ENCODE peak calls at places on chromosome 13, in four cellular contexts. D, E, H and V are unnamed samples.

GRCh38 chr13:104314926-104315535 is 1248.8 kb upstream of the SLC10A2 start:
- DNase-seq in E (no peak), H (no peak), D (peak), V (no peak)

GRCh38 chr13:96474158-96474606 is 384.3 kb downstream of the HS6ST3 start:
- DNase-seq in H (no peak), E (no peak), D (no peak), V (no peak)

GRCh38 chr13:97224544-97225324 is 2.6 kb downstream of the MBNL2 start:
- DNase-seq in E (peak), D (peak), H (peak), V (peak)

GRCh38 chr13:92535222-92536006 is 691.2 kb upstream of the GPC6 start:
- DNase-seq in E (no peak), H (no peak), D (no peak), V (no peak)

GRCh38 chr13:66665991-66666390 is 564.1 kb downstream of the PCDH9 start:
- DNase-seq in D (peak), E (peak), H (peak), V (peak)

GRCh38 chr13:27168870-27169525 is 2.6 kb downstream of the USP12 start:
- DNase-seq in E (no peak), H (peak), D (peak), V (peak)

GRCh38 chr13:33994826-33995502 is 177.0 kb downstream of the RFC3 start:
- DNase-seq in D (peak), E (no peak), H (no peak), V (no peak)

GRCh38 chr13:80814541-80814940 is 473.6 kb upstream of the SPRY2 start:
- DNase-seq in H (no peak), E (no peak), D (no peak), V (peak)

GRCh38 chr13:74201530-74201929 is 67.3 kb upstream of the KLF12 start:
- DNase-seq in H (no peak), E (no peak), D (no peak), V (no peak)

GRCh38 chr13:110616103-110617101 is 1.1 kb downstream of the NAXD start:
- DNase-seq in H (peak), E (no peak), D (peak), V (peak)

GRCh38 chr13:48784906-48785555 is 131.3 kb downstream of the CYSLTR2 start:
- DNase-seq in E (no peak), D (no peak), H (no peak), V (no peak)

GRCh38 chr13:46354143-46355087 is 32.6 kb downstream of the RUBCNL start:
- DNase-seq in E (no peak), H (peak), D (peak), V (peak)

GRCh38 chr13:97413694-97414093 is 20.3 kb upstream of the RAP2A start:
- DNase-seq in H (no peak), D (no peak), E (no peak), V (no peak)

GRCh38 chr13:28584873-28585317 is 74.0 kb upstream of the POMP start:
- DNase-seq in E (no peak), D (no peak), H (peak), V (peak)

GRCh38 chr13:51047434-51048165 is 63.5 kb downstream of the C13orf42 start:
- DNase-seq in D (no peak), H (no peak), E (no peak), V (no peak)

GRCh38 chr13:112103971-112104872 is 37.3 kb downstream of the SOX1 start:
- DNase-seq in H (no peak), D (no peak), E (no peak), V (no peak)